ENCODE peak calls at places on chromosomes 13 and 19, in ten cellular contexts. J is SK-N-SH, L is ovary, A is upper lobe of left lung, B is stomach, V is tibial nerve, C is K562, Z is esophagus muscularis mucosa, G is H1, M is suprapubic skin. D is an unnamed sample.

GRCh38 chr13:90918551-90918950 is 428.9 kb upstream of the MIR17HG start:
- DNase-seq in J (no peak), L (no peak), A (no peak), B (no peak), V (no peak), C (no peak), Z (no peak), G (no peak), M (no peak), D (no peak)

GRCh38 chr19:33225458-33225925 is at the start of gene SLC7A10:
- DNase-seq in J (peak; percentile 83), L (no peak), A (no peak), B (no peak), V (no peak), C (no peak), Z (no peak), G (no peak), M (no peak), D (no peak)

GRCh38 chr19:47095707-47096704 is 17.6 kb downstream of the ZC3H4 start:
- DNase-seq in J (no peak), L (no peak), A (peak; percentile 95), B (peak; percentile 97), V (no peak), C (no peak), Z (no peak), G (no peak), M (peak; percentile 85), D (peak; percentile 96)

GRCh38 chr13:79626924-79627323 is 146.0 kb downstream of the NDFIP2 start:
- DNase-seq in J (no peak), L (no peak), A (no peak), B (no peak), V (no peak), C (no peak), Z (no peak), G (no peak), M (no peak), D (no peak)

GRCh38 chr13:106799731-106800335 is 231.9 kb upstream of the ARGLU1 start:
- DNase-seq in J (no peak), L (no peak), A (no peak), B (no peak), V (no peak), C (no peak), Z (no peak), G (no peak), M (no peak), D (no peak)

GRCh38 chr13:92843549-92843948 is 383.1 kb upstream of the GPC6 start:
- DNase-seq in J (no peak), L (no peak), A (no peak), B (no peak), V (no peak), C (no peak), Z (no peak), G (no peak), M (no peak), D (no peak)

GRCh38 chr13:86946734-86947133 is 724.4 kb upstream of the SLITRK5 start:
- DNase-seq in J (no peak), L (no peak), A (no peak), B (no peak), V (no peak), C (no peak), Z (no peak), G (no peak), M (no peak), D (no peak)

GRCh38 chr13:110812111-110812868 is 98.8 kb downstream of the ING1 start:
- DNase-seq in J (no peak), L (no peak), A (no peak), B (no peak), V (no peak), C (no peak), Z (no peak), G (peak; percentile 68), M (no peak), D (no peak)

GRCh38 chr13:77239312-77239711 is 87.6 kb downstream of the MYCBP2 start:
- DNase-seq in J (no peak), L (no peak), A (no peak), B (no peak), V (no peak), C (no peak), Z (no peak), G (no peak), M (no peak), D (no peak)

GRCh38 chr13:111153977-111154332 is 38.8 kb downstream of the ARHGEF7 start:
- DNase-seq in J (no peak), L (no peak), A (peak; percentile 56), B (no peak), V (no peak), C (peak; percentile 60), Z (no peak), G (no peak), M (peak; percentile 82), D (peak; percentile 62)

GRCh38 chr13:57270493-57270892 is 103.5 kb downstream of the PRR20E start:
- DNase-seq in J (no peak), L (no peak), A (no peak), B (no peak), V (no peak), C (no peak), Z (no peak), G (no peak), M (no peak), D (no peak)

GRCh38 chr13:34161829-34162544 is 344.0 kb downstream of the RFC3 start:
- DNase-seq in J (no peak), L (no peak), A (no peak), B (no peak), V (no peak), C (no peak), Z (no peak), G (no peak), M (no peak), D (no peak)

GRCh38 chr19:46904114-46905060 is 43.6 kb downstream of the ARHGAP35 start:
- DNase-seq in J (peak; percentile 42), L (peak; percentile 40), A (no peak), B (no peak), V (no peak), C (no peak), Z (no peak), G (no peak), M (peak; percentile 53), D (no peak)

GRCh38 chr19:35222373-35223005 is 6.0 kb downstream of the FAM187B start:
- DNase-seq in J (no peak), L (no peak), A (no peak), B (no peak), V (no peak), C (no peak), Z (peak; percentile 72), G (no peak), M (no peak), D (no peak)

GRCh38 chr13:32779119-32779518 is 192.9 kb downstream of the PDS5B start:
- DNase-seq in J (no peak), L (no peak), A (no peak), B (no peak), V (no peak), C (no peak), Z (no peak), G (no peak), M (no peak), D (no peak)

GRCh38 chr13:44244288-44244687 is 129.3 kb upstream of the SERP2 start:
- DNase-seq in J (no peak), L (no peak), A (no peak), B (no peak), V (no peak), C (peak; percentile 24), Z (no peak), G (no peak), M (no peak), D (no peak)

GRCh38 chr13:103243495-103243894 is 177.3 kb upstream of the SLC10A2 start:
- DNase-seq in J (no peak), L (no peak), A (no peak), B (no peak), V (no peak), C (no peak), Z (no peak), G (no peak), M (no peak), D (no peak)

DNA sequence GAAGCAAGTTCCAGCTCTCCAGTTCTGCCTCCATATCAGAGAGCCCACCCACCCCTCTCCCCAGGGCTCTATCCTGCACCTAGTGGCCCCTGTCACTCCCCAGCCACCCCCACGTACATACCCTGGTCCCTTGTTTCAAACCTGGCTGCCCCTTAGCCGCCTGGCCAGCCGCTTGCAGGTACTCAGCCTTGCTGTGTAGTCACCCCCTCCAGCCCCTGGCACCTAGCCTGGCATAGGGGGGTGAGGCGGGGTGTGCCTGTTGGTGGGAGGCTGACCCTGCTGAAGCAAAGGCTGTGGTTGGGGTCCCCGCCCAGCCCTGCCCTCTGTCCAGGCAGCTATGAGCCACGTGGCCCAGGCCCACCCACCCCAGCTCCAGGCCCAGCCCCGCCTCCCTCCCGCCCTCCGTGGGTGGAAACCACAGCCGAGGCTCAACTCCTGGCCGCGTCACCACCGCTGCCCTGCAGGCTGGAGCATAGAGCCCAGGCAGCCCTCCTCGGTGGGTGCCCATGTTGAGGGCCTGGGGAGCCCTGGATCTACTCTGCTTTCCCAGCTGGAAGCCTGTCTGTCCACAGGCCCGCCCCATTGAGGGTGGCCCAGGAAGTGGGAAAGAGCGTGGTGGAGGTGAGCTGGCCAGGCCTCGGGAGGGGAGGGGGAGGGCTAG is 30.8 kb downstream of the PAK4 start:
- DNase-seq in J (no peak), L (no peak), A (peak; percentile 33), B (peak; percentile 42), V (no peak), C (peak; percentile 74), Z (no peak), G (no peak), M (no peak), D (no peak)
- H3K4me3 ChIP-seq in J (no peak overlapping the region), L (peak overlapping the region; percentile 8), A (no peak overlapping the region), B (no peak overlapping the region), V (peak overlapping the region; percentile 19), C (no peak overlapping the region), Z (no peak overlapping the region), G (no peak overlapping the region), M (peak overlapping the region; percentile 19), D (no peak overlapping the region)

GRCh38 chr19:14826006-14826405 is 9.0 kb downstream of the OR7A5 start:
- DNase-seq in J (no peak), L (no peak), A (no peak), B (no peak), V (no peak), C (no peak), Z (no peak), G (no peak), M (no peak), D (no peak)
- TF ChIP-seq EP300 in J (no peak), L (no peak), A (no peak), B (no peak), V (no peak), C (no peak), Z (no peak), G (no peak), M (no peak), D (no peak)

GRCh38 chr19:51637362-51637978 is 7.3 kb upstream of the SIGLEC5 start:
- DNase-seq in J (peak; percentile 33), L (no peak), A (no peak), B (no peak), V (no peak), C (peak; percentile 57), Z (no peak), G (no peak), M (no peak), D (no peak)
- H3K27me3 ChIP-seq in J (peaks cover 13% of the 10 kb centered on the region), L (no peaks in the 10 kb centered on the region), A (no peaks in the 10 kb centered on the region), B (peaks cover 35% of the 10 kb centered on the region), V (no peaks in the 10 kb centered on the region), C (no peaks in the 10 kb centered on the region), Z (no peaks in the 10 kb centered on the region), G (no peaks in the 10 kb centered on the region), M (peaks cover 26% of the 10 kb centered on the region), D (peaks cover 7% of the 10 kb centered on the region)

GRCh38 chr13:40662866-40663265 is 3.6 kb downstream of the FOXO1 start:
- DNase-seq in J (no peak), L (no peak), A (no peak), B (no peak), V (no peak), C (no peak), Z (no peak), G (no peak), M (no peak), D (no peak)
- H3K4me3 ChIP-seq in J (no peak overlapping the region), L (peak overlapping the region; percentile 78), A (peak overlapping the region; percentile 77), B (no peak overlapping the region), V (peak overlapping the region; percentile 74), C (no peak overlapping the region), Z (peak overlapping the region; percentile 96), G (peak overlapping the region; percentile 91), M (peak overlapping the region; percentile 100), D (peak overlapping the region; percentile 98)